ENCODE peak calls at places on chromosomes 3 and 15, in seven cellular contexts. G is cardiac muscle cell; H is RWPE1; N is A549; S is CD8-positive, alpha-beta T cell; M is tibial artery; W is hepatocyte. Z is an unnamed sample.

GRCh38 chr15:64324513-64324912 is 31.5 kb downstream of the CSNK1G1 start:
- DNase-seq in G (no peak), H (no peak), N (no peak), S (no peak), M (no peak), W (no peak), Z (no peak)

GRCh38 chr3:124429129-124429815 is 301.0 kb upstream of the UMPS start:
- DNase-seq in G (peak; percentile 7), H (peak; percentile 82), N (peak; percentile 9), S (no peak), M (no peak), W (peak; percentile 55), Z (no peak)

GRCh38 chr3:186025161-186025560 is 83.7 kb downstream of the ETV5 start:
- DNase-seq in G (peak; percentile 63), H (no peak), N (no peak), S (no peak), M (no peak), W (no peak), Z (no peak)

GRCh38 chr15:37142371-37142770 is 42.0 kb upstream of the MEIS2 start:
- DNase-seq in G (no peak), H (peak; percentile 37), N (no peak), S (no peak), M (no peak), W (no peak), Z (no peak)

GRCh38 chr3:126456766-126457388 is 18.8 kb downstream of the ZXDC start:
- DNase-seq in G (no peak), H (no peak), N (no peak), S (no peak), M (no peak), W (no peak), Z (no peak)

GRCh38 chr15:57878573-57878972 is 172.1 kb downstream of the POLR2M start:
- DNase-seq in G (no peak), H (no peak), N (no peak), S (no peak), M (no peak), W (no peak), Z (no peak)

GRCh38 chr15:38398134-38398533 is 55.8 kb upstream of the FAM98B start:
- DNase-seq in G (peak; percentile 96), H (peak; percentile 67), N (peak; percentile 14), S (no peak), M (peak; percentile 81), W (no peak), Z (no peak)

GRCh38 chr3:185659942-185660921 is 74.1 kb downstream of the SENP2 start:
- DNase-seq in G (peak; percentile 92), H (peak; percentile 67), N (peak; percentile 80), S (peak; percentile 24), M (peak; percentile 74), W (peak; percentile 88), Z (peak; percentile 35)

GRCh38 chr3:171776839-171777607 is 33.3 kb downstream of the PLD1 start:
- DNase-seq in G (no peak), H (no peak), N (no peak), S (no peak), M (no peak), W (no peak), Z (no peak)

GRCh38 chr3:4816718-4817117 is 162.5 kb upstream of the BHLHE40 start:
- DNase-seq in G (no peak), H (no peak), N (no peak), S (no peak), M (no peak), W (no peak), Z (no peak)

GRCh38 chr15:80564056-80564455 is 131.1 kb upstream of the ABHD17C start:
- DNase-seq in G (no peak), H (no peak), N (no peak), S (no peak), M (no peak), W (no peak), Z (no peak)

GRCh38 chr15:85623648-85624047 is 171.1 kb downstream of the KLHL25 start:
- DNase-seq in G (peak; percentile 33), H (no peak), N (no peak), S (no peak), M (no peak), W (no peak), Z (no peak)

GRCh38 chr15:41660235-41661077 is at the start of gene MGA:
- DNase-seq in G (peak; percentile 97), H (peak; percentile 97), N (peak; percentile 87), S (peak; percentile 74), M (peak; percentile 82), W (peak; percentile 97), Z (peak; percentile 90)
- TF ChIP-seq CTCF in G (peak; percentile 16), H (peak; percentile 30), N (no peak), S (no peak), M (no peak), W (peak; percentile 32), Z (no peak)

DNA sequence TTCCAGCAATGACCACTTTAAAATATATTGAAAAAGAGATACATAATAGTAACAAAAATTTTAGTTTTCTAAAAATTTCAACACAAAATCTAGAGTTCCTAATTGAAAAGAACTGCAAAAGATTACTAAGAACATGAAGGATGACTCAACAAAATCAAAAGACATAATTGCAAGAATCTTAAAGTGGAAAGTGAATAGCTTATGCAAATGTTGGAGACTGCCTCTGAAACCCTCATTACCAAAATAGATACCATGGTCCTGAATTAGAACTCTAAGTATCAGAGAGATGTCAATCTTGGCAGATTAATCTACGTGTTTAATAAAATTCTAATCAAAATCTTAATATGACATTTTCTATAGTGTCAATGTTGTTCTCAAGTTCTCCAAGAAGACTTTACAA is 60.7 kb upstream of the SGO1 start:
- DNase-seq in G (no peak), H (no peak), N (no peak), S (no peak), M (no peak), W (no peak), Z (no peak)
- H3K27ac ChIP-seq in G (no peak overlapping the region), H (no peak overlapping the region), N (no peak overlapping the region), S (no peak overlapping the region), M (no peak overlapping the region), W (no peak overlapping the region), Z (no peak overlapping the region)

GRCh38 chr15:81923561-81924350 is 122.1 kb downstream of the MEX3B start:
- DNase-seq in G (no peak), H (no peak), N (no peak), S (no peak), M (no peak), W (no peak), Z (no peak)
- TF ChIP-seq CTCF in G (no peak), H (no peak), N (no peak), S (no peak), M (no peak), W (no peak), Z (no peak)

GRCh38 chr3:127590593-127591477 is at the start of gene TPRA1:
- DNase-seq in G (peak; percentile 98), H (peak; percentile 97), N (peak; percentile 96), S (peak; percentile 46), M (peak; percentile 96), W (peak; percentile 96), Z (peak; percentile 53)

GRCh38 chr3:127590282-127590592 is 296 bp downstream of the TPRA1 start:
- DNase-seq in G (no peak), H (peak; percentile 29), N (no peak), S (no peak), M (no peak), W (no peak), Z (peak; percentile 15)

GRCh38 chr3:127587876-127588275 is 2.7 kb downstream of the TPRA1 start:
- DNase-seq in G (no peak), H (no peak), N (no peak), S (no peak), M (no peak), W (no peak), Z (no peak)

GRCh38 chr3:127588675-127589577 is 1.6 kb downstream of the TPRA1 start:
- DNase-seq in G (peak; percentile 74), H (peak; percentile 74), N (no peak), S (no peak), M (no peak), W (peak; percentile 79), Z (no peak)

DNA sequence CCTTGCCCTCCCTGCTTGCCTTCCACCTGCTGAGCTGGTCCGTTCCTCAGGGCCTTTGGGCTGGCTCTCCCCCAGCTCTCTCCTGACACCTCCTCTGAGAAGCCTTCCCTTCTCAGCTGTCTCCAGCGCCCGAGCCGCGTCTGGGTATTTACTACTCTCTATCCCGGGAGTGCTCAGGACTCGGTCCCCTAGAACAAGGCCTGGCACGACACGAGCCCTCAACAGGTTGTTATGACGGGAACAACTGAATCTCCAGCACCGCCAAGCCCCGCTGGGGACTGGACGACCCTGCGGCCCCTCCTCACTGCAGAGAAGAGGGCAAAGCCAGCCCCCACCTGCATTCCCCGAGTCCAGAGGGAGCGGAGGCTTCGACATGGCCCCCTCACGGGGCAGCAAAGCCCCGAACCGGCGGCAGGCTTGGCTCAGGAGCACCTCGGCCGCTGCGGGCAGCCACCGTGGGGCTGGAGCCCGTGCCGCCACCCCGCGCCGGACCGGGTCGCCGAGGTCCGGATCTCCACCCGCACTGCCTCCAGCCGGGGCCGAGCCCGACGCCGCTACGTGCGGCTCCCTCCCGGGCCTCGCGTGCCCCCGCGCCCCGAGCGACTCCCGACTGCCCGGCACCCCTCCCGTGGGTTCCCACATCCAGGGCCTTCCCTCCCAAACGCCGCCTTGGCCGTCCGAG is 792 bp downstream of the TPRA1 start:
- DNase-seq in G (no peak), H (no peak), N (no peak), S (no peak), M (no peak), W (peak; percentile 48), Z (no peak)
- H3K27ac ChIP-seq in G (peak overlapping the region; percentile 97), H (peak overlapping the region; percentile 97), N (peak overlapping the region; percentile 90), S (peak overlapping the region; percentile 68), M (peak overlapping the region; percentile 97), W (peak overlapping the region; percentile 87), Z (peak overlapping the region; percentile 54)

DNA sequence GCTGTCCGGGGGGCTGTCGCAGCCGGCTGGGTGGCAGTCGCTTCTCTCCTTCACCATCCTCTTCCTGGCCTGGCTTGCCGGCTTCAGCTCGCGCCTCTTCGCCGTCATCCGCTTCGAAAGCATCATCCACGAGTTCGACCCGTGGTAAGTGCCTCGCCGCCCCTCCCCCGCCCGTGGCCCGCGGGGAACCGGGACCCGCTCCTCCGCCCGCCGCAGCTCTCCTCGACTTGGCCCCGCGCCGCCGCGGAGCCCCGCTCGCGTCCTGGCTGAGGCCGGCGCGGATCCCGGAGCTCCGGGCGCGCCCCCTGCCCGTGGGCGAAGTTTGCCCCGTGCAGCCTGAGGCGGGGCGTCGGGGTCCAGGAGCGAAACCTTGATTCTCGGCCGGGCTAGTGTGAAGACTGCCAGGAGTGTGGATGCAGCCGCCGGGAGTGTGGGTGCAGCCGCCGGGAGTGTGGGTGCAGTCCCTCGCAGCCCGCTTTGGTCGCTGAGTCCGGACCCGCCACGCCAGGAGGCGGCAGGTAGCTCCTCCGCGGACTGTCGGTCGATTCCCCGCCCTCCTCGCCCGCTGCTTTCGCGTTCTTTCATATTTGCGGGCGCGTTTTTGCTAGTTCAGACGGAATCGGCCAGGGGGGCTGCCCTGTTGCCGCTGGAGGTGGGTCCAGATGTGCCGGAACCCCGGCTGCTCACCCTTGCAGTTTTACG is 595 bp downstream of the STT3B start:
- DNase-seq in G (peak; percentile 27), H (peak; percentile 33), N (peak; percentile 29), S (peak; percentile 31), M (peak; percentile 43), W (peak; percentile 77), Z (peak; percentile 37)
- TF ChIP-seq CTCF in G (peak; percentile 20), H (no peak), N (no peak), S (no peak), M (no peak), W (peak; percentile 36), Z (no peak)

Z was measured in CD4-positive, alpha-beta T cell.